ENCODE peak calls at places on chromosome 18, in five cellular contexts. O is uterus, V is right lobe of liver, X is tibial artery, U is fibroblast of lung. F is an unnamed sample.

GRCh38 chr18:61731693-61732376 is 161.0 kb downstream of the RNF152 start:
- DNase-seq in O (no peak), V (no peak), X (no peak), U (peak; percentile 58), F (peak; percentile 60)

GRCh38 chr18:35605686-35606417 is 24.3 kb downstream of the GALNT1 start:
- DNase-seq in O (no peak), V (no peak), X (no peak), U (peak; percentile 31), F (no peak)

GRCh38 chr18:50330176-50330575 is 42.7 kb upstream of the CXXC1 start:
- DNase-seq in O (no peak), V (no peak), X (no peak), U (no peak), F (no peak)

GRCh38 chr18:23859466-23860352 is 154.8 kb upstream of the TTC39C start:
- DNase-seq in O (no peak), V (peak; percentile 66), X (no peak), U (no peak), F (no peak)

GRCh38 chr18:36402765-36403396 is 105.4 kb downstream of the FHOD3 start:
- DNase-seq in O (no peak), V (no peak), X (peak; percentile 61), U (peak; percentile 11), F (peak; percentile 91)

GRCh38 chr18:22470511-22471181 is 52.9 kb upstream of the CTAGE1 start:
- DNase-seq in O (no peak), V (no peak), X (peak; percentile 43), U (peak; percentile 91), F (peak; percentile 75)

GRCh38 chr18:76588591-76589303 is 93.7 kb upstream of the ZNF516 start:
- DNase-seq in O (no peak), V (no peak), X (no peak), U (no peak), F (no peak)

GRCh38 chr18:72460210-72460680 is 83.9 kb downstream of the CBLN2 start:
- DNase-seq in O (no peak), V (no peak), X (no peak), U (peak; percentile 1), F (no peak)

GRCh38 chr18:6219116-6219717 is 195.5 kb downstream of the L3MBTL4 start:
- DNase-seq in O (no peak), V (no peak), X (no peak), U (peak; percentile 70), F (no peak)

DNA sequence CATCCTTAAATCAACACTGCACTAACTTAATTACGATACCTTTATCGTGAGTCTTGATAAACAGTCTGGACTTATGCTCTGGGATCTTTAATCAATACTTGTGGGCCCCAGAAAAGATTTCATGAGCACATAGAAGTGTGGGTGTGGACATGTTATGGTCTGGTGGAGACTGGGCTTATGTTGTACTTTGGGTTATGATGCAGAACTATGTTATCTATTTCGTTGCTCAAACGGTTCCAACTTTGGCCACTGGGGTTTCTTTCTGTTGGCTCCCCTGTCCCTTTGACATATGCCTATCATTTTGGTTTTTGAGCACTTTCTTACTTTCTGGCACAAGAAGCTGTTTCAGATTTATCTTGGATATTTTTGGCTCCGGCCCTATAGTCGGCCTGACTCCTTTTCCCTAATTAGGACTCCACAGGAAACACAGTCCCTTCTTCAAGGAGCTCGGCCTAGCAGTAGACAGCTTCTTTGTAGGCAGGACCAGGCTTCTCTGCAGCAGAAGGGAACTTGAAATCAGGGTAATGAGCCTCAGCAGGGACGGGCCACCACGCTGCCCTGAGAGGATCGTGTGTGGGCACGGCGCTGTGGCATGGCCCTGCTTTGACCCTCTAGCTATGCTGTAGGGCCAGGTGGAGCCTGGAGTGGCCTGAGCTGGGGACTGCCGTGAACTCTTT is 54.6 kb upstream of the TXNDC2 start:
- DNase-seq in O (no peak), V (no peak), X (no peak), U (no peak), F (no peak)
- H3K4me3 ChIP-seq in O (no peak overlapping the region), V (no peak overlapping the region), X (no peak overlapping the region), U (no peak overlapping the region), F (no peak overlapping the region)

GRCh38 chr18:27540126-27540525 is 355.0 kb upstream of the CHST9 start:
- DNase-seq in O (no peak), V (no peak), X (no peak), U (no peak), F (no peak)
- H3K4me1 ChIP-seq in O (no peaks in the 10 kb centered on the region), V (no peaks in the 10 kb centered on the region), X (no peaks in the 10 kb centered on the region), U (no peaks in the 10 kb centered on the region), F (no peaks in the 10 kb centered on the region)

GRCh38 chr18:10724666-10725065 is 198.8 kb downstream of the NAPG start:
- DNase-seq in O (no peak), V (no peak), X (no peak), U (no peak), F (no peak)

GRCh38 chr18:10727477-10727876 is 201.7 kb downstream of the NAPG start:
- DNase-seq in O (no peak), V (no peak), X (no peak), U (peak; percentile 53), F (no peak)

GRCh38 chr18:10726198-10727068 is 200.6 kb downstream of the NAPG start:
- DNase-seq in O (no peak), V (peak; percentile 63), X (no peak), U (no peak), F (no peak)
- H3K4me3 ChIP-seq in O (no peak overlapping the region), V (no peak overlapping the region), X (no peak overlapping the region), U (no peak overlapping the region), F (no peak overlapping the region)

GRCh38 chr18:58505181-58505580 is 123.7 kb downstream of the ALPK2 start:
- DNase-seq in O (no peak), V (no peak), X (no peak), U (no peak), F (no peak)
- H3K4me1 ChIP-seq in O (no peaks in the 10 kb centered on the region), V (peaks cover 12% of the 10 kb centered on the region), X (no peaks in the 10 kb centered on the region), U (no peaks in the 10 kb centered on the region), F (no peaks in the 10 kb centered on the region)

GRCh38 chr18:80136679-80137078 is 27.6 kb downstream of the ADNP2 start:
- DNase-seq in O (no peak), V (no peak), X (no peak), U (no peak), F (no peak)

GRCh38 chr18:80133124-80133523 is 24.1 kb downstream of the ADNP2 start:
- DNase-seq in O (no peak), V (no peak), X (no peak), U (no peak), F (no peak)

GRCh38 chr18:80137137-80137536 is 28.1 kb downstream of the ADNP2 start:
- DNase-seq in O (no peak), V (no peak), X (no peak), U (no peak), F (no peak)

GRCh38 chr18:80132196-80132812 is 23.2 kb downstream of the ADNP2 start:
- DNase-seq in O (no peak), V (no peak), X (no peak), U (no peak), F (no peak)

DNA sequence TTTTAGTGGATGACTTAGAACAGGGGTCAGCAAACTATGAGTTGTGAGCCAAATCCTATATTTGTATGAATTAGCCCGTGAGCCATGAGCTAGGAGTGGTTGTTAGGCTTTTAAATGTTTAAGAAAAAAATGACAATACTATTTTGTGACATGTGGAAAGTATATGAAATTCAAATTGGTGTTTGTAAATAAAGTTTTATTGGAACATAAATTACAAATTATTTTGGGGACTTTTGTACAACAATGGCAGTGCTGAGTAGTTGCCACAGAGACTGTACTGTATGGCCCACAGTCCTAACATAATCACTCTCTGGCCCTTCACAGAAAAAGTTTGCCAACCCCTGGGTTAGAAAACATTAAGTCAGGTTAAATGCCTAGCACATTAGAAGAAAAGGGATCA is 26.1 kb downstream of the ADNP2 start:
- DNase-seq in O (no peak), V (no peak), X (no peak), U (no peak), F (no peak)
- H3K4me3 ChIP-seq in O (no peak overlapping the region), V (no peak overlapping the region), X (no peak overlapping the region), U (no peak overlapping the region), F (no peak overlapping the region)

DNA sequence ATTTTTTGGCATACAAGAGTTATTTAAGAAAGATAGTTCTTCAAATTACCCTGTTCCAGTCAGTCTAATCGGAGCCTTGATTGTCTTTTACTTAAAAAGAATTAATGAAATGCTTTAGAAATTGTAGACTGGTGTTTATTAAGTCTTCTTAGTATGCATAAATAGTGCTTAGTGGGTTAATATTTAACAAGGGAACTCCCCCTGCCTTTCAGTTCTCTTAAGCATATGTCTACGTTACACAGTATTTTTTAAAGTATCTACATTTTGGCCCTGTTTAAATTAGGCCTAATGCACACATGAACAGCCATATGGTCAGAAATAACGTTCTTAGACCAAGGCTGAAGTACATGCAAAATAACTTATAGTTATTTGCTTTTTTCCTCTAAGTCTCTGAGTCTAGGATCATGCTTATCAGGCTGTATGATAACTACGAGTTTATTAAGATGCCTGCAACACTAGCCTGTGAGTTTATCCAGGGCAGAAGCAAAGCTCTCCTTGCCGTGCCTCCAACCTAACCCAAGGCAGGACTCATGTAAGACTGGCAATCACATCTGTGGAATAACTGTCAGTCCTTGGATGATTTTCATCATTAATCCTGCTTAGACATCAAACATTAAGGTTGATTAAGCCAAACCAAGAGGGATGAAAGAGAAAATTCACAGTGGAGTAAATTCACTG is 6.7 kb downstream of the BCL2 start:
- DNase-seq in O (no peak), V (no peak), X (no peak), U (no peak), F (no peak)
- H3K4me1 ChIP-seq in O (peaks cover 4% of the 10 kb centered on the region), V (no peaks in the 10 kb centered on the region), X (peaks cover 29% of the 10 kb centered on the region), U (peaks cover 3% of the 10 kb centered on the region), F (peaks cover 4% of the 10 kb centered on the region)

F was measured in right cardiac atrium.